ENCODE peak calls at places on chromosomes 13 and 19, in nine cellular contexts. One of them, this sample, is unnamed.

GRCh38 chr19:827710-828321 is at the start of gene AZU1:
- DNase-seq in neural progenitor cell: no peak
- DNase-seq in neuronal stem cell: no peak
- DNase-seq in HCT116: no peak
- DNase-seq in mesenchymal stem cell: no peak
- DNase-seq in GM23248: no peak
- DNase-seq in fibroblast of lung: no peak
- DNase-seq in IMR-90: no peak
- DNase-seq in H9: peak; percentile 30
- DNase-seq in this sample: no peak

GRCh38 chr19:49061445-49061844 is 3.2 kb downstream of the NTF4 start:
- DNase-seq in neural progenitor cell: no peak
- DNase-seq in neuronal stem cell: no peak
- DNase-seq in HCT116: no peak
- DNase-seq in mesenchymal stem cell: no peak
- DNase-seq in GM23248: no peak
- DNase-seq in fibroblast of lung: no peak
- DNase-seq in IMR-90: no peak
- DNase-seq in H9: no peak
- DNase-seq in this sample: no peak

GRCh38 chr19:46299004-46299509 is 2.2 kb downstream of the HIF3A start:
- DNase-seq in neural progenitor cell: no peak
- DNase-seq in neuronal stem cell: no peak
- DNase-seq in HCT116: peak; percentile 45
- DNase-seq in mesenchymal stem cell: peak; percentile 92
- DNase-seq in GM23248: peak; percentile 88
- DNase-seq in fibroblast of lung: peak; percentile 66
- DNase-seq in IMR-90: peak; percentile 50
- DNase-seq in H9: no peak
- DNase-seq in this sample: peak; percentile 76

GRCh38 chr13:109381546-109382180 is 404.7 kb downstream of the IRS2 start:
- DNase-seq in neural progenitor cell: no peak
- DNase-seq in neuronal stem cell: no peak
- DNase-seq in HCT116: no peak
- DNase-seq in mesenchymal stem cell: peak; percentile 51
- DNase-seq in GM23248: peak; percentile 76
- DNase-seq in fibroblast of lung: peak; percentile 92
- DNase-seq in IMR-90: peak; percentile 71
- DNase-seq in H9: no peak
- DNase-seq in this sample: no peak

GRCh38 chr13:20702945-20703784 is at the start of gene IL17D:
- DNase-seq in neural progenitor cell: peak; percentile 59
- DNase-seq in neuronal stem cell: no peak
- DNase-seq in HCT116: no peak
- DNase-seq in mesenchymal stem cell: peak; percentile 33
- DNase-seq in GM23248: peak; percentile 50
- DNase-seq in fibroblast of lung: no peak
- DNase-seq in IMR-90: no peak
- DNase-seq in H9: no peak
- DNase-seq in this sample: no peak

GRCh38 chr19:343941-344624 is 513 bp downstream of the MIER2 start:
- DNase-seq in neural progenitor cell: peak; percentile 81
- DNase-seq in neuronal stem cell: peak; percentile 39
- DNase-seq in HCT116: no peak
- DNase-seq in mesenchymal stem cell: peak; percentile 54
- DNase-seq in GM23248: peak; percentile 73
- DNase-seq in fibroblast of lung: peak; percentile 14
- DNase-seq in IMR-90: no peak
- DNase-seq in H9: no peak
- DNase-seq in this sample: no peak

GRCh38 chr19:3506384-3507340 is 551 bp downstream of the FZR1 start:
- DNase-seq in neural progenitor cell: peak; percentile 47
- DNase-seq in neuronal stem cell: no peak
- DNase-seq in HCT116: no peak
- DNase-seq in mesenchymal stem cell: peak; percentile 38
- DNase-seq in GM23248: peak; percentile 67
- DNase-seq in fibroblast of lung: no peak
- DNase-seq in IMR-90: no peak
- DNase-seq in H9: no peak
- DNase-seq in this sample: peak; percentile 7

GRCh38 chr19:1739960-1740629 is 13.2 kb upstream of the ONECUT3 start:
- DNase-seq in neural progenitor cell: no peak
- DNase-seq in neuronal stem cell: no peak
- DNase-seq in HCT116: no peak
- DNase-seq in mesenchymal stem cell: no peak
- DNase-seq in GM23248: no peak
- DNase-seq in fibroblast of lung: no peak
- DNase-seq in IMR-90: no peak
- DNase-seq in H9: no peak
- DNase-seq in this sample: no peak

GRCh38 chr19:13115936-13116281 is 631 bp downstream of the TRMT1 start:
- DNase-seq in neural progenitor cell: peak; percentile 44
- DNase-seq in neuronal stem cell: no peak
- DNase-seq in HCT116: no peak
- DNase-seq in mesenchymal stem cell: no peak
- DNase-seq in GM23248: no peak
- DNase-seq in fibroblast of lung: no peak
- DNase-seq in IMR-90: no peak
- DNase-seq in H9: peak; percentile 24
- DNase-seq in this sample: no peak

GRCh38 chr13:25819856-25820530 is 231.8 kb downstream of the SHISA2 start:
- DNase-seq in neural progenitor cell: no peak
- DNase-seq in neuronal stem cell: no peak
- DNase-seq in HCT116: no peak
- DNase-seq in mesenchymal stem cell: no peak
- DNase-seq in GM23248: no peak
- DNase-seq in fibroblast of lung: peak; percentile 40
- DNase-seq in IMR-90: no peak
- DNase-seq in H9: no peak
- DNase-seq in this sample: no peak

GRCh38 chr13:93862259-93862658 is 617.2 kb downstream of the DCT start:
- DNase-seq in neural progenitor cell: no peak
- DNase-seq in neuronal stem cell: no peak
- DNase-seq in HCT116: no peak
- DNase-seq in mesenchymal stem cell: peak; percentile 44
- DNase-seq in GM23248: peak; percentile 60
- DNase-seq in fibroblast of lung: peak; percentile 70
- DNase-seq in IMR-90: peak; percentile 60
- DNase-seq in H9: no peak
- DNase-seq in this sample: no peak

GRCh38 chr13:95087746-95088305 is 213.4 kb downstream of the ABCC4 start:
- DNase-seq in neural progenitor cell: no peak
- DNase-seq in neuronal stem cell: no peak
- DNase-seq in HCT116: no peak
- DNase-seq in mesenchymal stem cell: peak; percentile 51
- DNase-seq in GM23248: peak; percentile 8
- DNase-seq in fibroblast of lung: peak; percentile 81
- DNase-seq in IMR-90: peak; percentile 63
- DNase-seq in H9: no peak
- DNase-seq in this sample: peak; percentile 69

GRCh38 chr19:17606786-17607185 is 51.3 kb downstream of the COLGALT1 start:
- DNase-seq in neural progenitor cell: peak; percentile 39
- DNase-seq in neuronal stem cell: no peak
- DNase-seq in HCT116: no peak
- DNase-seq in mesenchymal stem cell: no peak
- DNase-seq in GM23248: no peak
- DNase-seq in fibroblast of lung: no peak
- DNase-seq in IMR-90: no peak
- DNase-seq in H9: peak; percentile 81
- DNase-seq in this sample: no peak

GRCh38 chr19:676343-677105 is at the start of gene FSTL3:
- DNase-seq in neural progenitor cell: peak; percentile 52
- DNase-seq in neuronal stem cell: no peak
- DNase-seq in HCT116: no peak
- DNase-seq in mesenchymal stem cell: peak; percentile 27
- DNase-seq in GM23248: peak; percentile 69
- DNase-seq in fibroblast of lung: peak; percentile 37
- DNase-seq in IMR-90: no peak
- DNase-seq in H9: no peak
- DNase-seq in this sample: peak; percentile 15

DNA sequence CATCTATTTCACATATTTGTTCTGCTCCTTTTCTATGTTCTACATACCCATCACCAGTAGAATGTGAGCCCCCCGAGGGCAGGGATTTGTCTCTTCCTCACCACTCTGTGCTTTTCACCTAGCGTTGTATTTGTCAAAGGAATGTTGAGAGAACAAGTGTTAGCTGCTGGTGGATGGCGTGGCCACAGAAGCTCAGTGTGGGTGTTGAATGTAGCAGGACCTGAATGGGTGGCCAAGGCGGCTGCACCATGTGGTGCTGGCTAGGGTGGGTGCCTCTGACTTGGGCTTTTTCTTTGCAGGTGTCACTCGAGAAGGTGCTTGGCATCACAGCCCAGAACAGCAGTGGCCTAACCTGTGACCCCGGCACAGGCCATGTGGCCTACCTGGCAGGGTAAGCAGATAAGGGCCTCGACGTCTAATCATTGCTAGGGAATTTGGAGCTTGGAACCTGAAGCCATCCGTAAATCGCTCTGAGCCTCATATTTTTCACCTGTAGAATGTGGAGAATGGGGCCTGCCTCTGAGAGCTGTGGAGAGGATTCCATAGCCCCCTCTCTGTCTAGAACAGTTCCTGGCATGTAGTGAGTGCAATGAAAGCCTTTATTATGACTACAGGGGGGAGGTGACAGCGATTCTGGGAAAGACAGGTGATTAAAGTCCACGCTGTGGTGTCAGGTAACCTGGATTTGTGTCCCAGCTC is 3.9 kb downstream of the WDR62 start:
- DNase-seq in neural progenitor cell: no peak
- DNase-seq in neuronal stem cell: no peak
- DNase-seq in HCT116: no peak
- DNase-seq in mesenchymal stem cell: no peak
- DNase-seq in GM23248: no peak
- DNase-seq in fibroblast of lung: no peak
- DNase-seq in IMR-90: no peak
- DNase-seq in H9: no peak
- DNase-seq in this sample: no peak
- H2AFZ ChIP-seq in neural progenitor cell: no peak overlapping the region
- H2AFZ ChIP-seq in neuronal stem cell: no peak overlapping the region
- H2AFZ ChIP-seq in HCT116: no peak overlapping the region
- H2AFZ ChIP-seq in mesenchymal stem cell: no peak overlapping the region
- H2AFZ ChIP-seq in GM23248: no peak overlapping the region
- H2AFZ ChIP-seq in fibroblast of lung: no peak overlapping the region
- H2AFZ ChIP-seq in IMR-90: no peak overlapping the region
- H2AFZ ChIP-seq in H9: no peak overlapping the region
- H2AFZ ChIP-seq in this sample: no peak overlapping the region

DNA sequence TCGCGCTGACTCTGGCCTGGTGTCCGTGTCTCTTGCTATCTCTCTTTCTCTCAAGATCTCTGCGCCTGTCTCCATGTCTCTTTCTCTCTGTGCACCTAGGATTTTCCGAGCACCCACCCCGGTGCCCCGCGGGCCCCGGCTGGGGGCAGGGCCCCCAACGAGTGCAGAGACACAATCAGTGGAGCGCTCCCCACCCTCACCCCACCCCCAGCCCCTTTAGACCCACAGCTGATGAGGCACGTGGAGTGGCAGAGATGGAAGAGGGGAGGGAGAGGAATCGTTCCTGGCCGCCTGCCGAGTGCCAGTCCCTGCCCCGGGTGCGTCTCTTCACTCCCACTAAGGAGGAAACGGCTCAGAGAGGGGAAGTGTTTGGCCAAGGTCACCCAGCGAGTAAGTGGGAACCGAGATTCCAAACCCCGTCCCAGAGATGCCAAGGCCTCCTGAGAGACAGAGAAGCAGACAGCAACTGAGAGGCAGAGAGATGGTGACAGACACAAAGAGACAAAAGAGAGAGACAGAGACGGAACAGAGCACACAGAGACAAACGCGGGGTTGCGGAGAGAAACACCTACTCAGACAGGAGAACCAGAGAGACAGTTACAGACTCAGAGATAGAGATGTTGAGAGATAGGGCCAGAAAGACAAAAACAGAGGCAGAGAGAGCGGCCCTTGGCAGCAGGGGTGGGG is 626 bp upstream of the BCL3 start:
- DNase-seq in neural progenitor cell: peak; percentile 17
- DNase-seq in neuronal stem cell: no peak
- DNase-seq in HCT116: no peak
- DNase-seq in mesenchymal stem cell: peak; percentile 86
- DNase-seq in GM23248: peak; percentile 77
- DNase-seq in fibroblast of lung: peak; percentile 70
- DNase-seq in IMR-90: peak; percentile 61
- DNase-seq in H9: peak; percentile 61
- DNase-seq in this sample: peak; percentile 46
- H2AFZ ChIP-seq in neural progenitor cell: no peak overlapping the region
- H2AFZ ChIP-seq in neuronal stem cell: peak overlapping the region; percentile 90
- H2AFZ ChIP-seq in HCT116: no peak overlapping the region
- H2AFZ ChIP-seq in mesenchymal stem cell: no peak overlapping the region
- H2AFZ ChIP-seq in GM23248: peak overlapping the region; percentile 57
- H2AFZ ChIP-seq in fibroblast of lung: no peak overlapping the region
- H2AFZ ChIP-seq in IMR-90: peak overlapping the region; percentile 83
- H2AFZ ChIP-seq in H9: no peak overlapping the region
- H2AFZ ChIP-seq in this sample: peak overlapping the region; percentile 33

GRCh38 chr13:39102981-39103490 is 64.8 kb downstream of the NHLRC3 start:
- DNase-seq in neural progenitor cell: no peak
- DNase-seq in neuronal stem cell: no peak
- DNase-seq in HCT116: no peak
- DNase-seq in mesenchymal stem cell: no peak
- DNase-seq in GM23248: no peak
- DNase-seq in fibroblast of lung: no peak
- DNase-seq in IMR-90: no peak
- DNase-seq in H9: no peak
- DNase-seq in this sample: no peak
- H2AFZ ChIP-seq in neural progenitor cell: peak overlapping the region; percentile 86
- H2AFZ ChIP-seq in neuronal stem cell: peak overlapping the region; percentile 70
- H2AFZ ChIP-seq in HCT116: no peak overlapping the region
- H2AFZ ChIP-seq in mesenchymal stem cell: no peak overlapping the region
- H2AFZ ChIP-seq in GM23248: no peak overlapping the region
- H2AFZ ChIP-seq in fibroblast of lung: no peak overlapping the region
- H2AFZ ChIP-seq in IMR-90: no peak overlapping the region
- H2AFZ ChIP-seq in H9: no peak overlapping the region
- H2AFZ ChIP-seq in this sample: no peak overlapping the region

GRCh38 chr19:9709305-9709704 is 34.4 kb upstream of the ZNF562 start:
- DNase-seq in neural progenitor cell: no peak
- DNase-seq in neuronal stem cell: no peak
- DNase-seq in HCT116: no peak
- DNase-seq in mesenchymal stem cell: no peak
- DNase-seq in GM23248: no peak
- DNase-seq in fibroblast of lung: no peak
- DNase-seq in IMR-90: no peak
- DNase-seq in H9: no peak
- DNase-seq in this sample: no peak

GRCh38 chr19:9711815-9712214 is 36.9 kb upstream of the ZNF562 start:
- DNase-seq in neural progenitor cell: no peak
- DNase-seq in neuronal stem cell: no peak
- DNase-seq in HCT116: no peak
- DNase-seq in mesenchymal stem cell: no peak
- DNase-seq in GM23248: no peak
- DNase-seq in fibroblast of lung: no peak
- DNase-seq in IMR-90: no peak
- DNase-seq in H9: no peak
- DNase-seq in this sample: no peak

GRCh38 chr19:9700229-9700981 is 25.5 kb upstream of the ZNF562 start:
- DNase-seq in neural progenitor cell: no peak
- DNase-seq in neuronal stem cell: no peak
- DNase-seq in HCT116: no peak
- DNase-seq in mesenchymal stem cell: no peak
- DNase-seq in GM23248: no peak
- DNase-seq in fibroblast of lung: no peak
- DNase-seq in IMR-90: no peak
- DNase-seq in H9: no peak
- DNase-seq in this sample: no peak

GRCh38 chr19:9702186-9702585 is 27.3 kb upstream of the ZNF562 start:
- DNase-seq in neural progenitor cell: no peak
- DNase-seq in neuronal stem cell: no peak
- DNase-seq in HCT116: no peak
- DNase-seq in mesenchymal stem cell: no peak
- DNase-seq in GM23248: no peak
- DNase-seq in fibroblast of lung: no peak
- DNase-seq in IMR-90: no peak
- DNase-seq in H9: no peak
- DNase-seq in this sample: no peak

GRCh38 chr19:9705836-9706235 is 30.9 kb upstream of the ZNF562 start:
- DNase-seq in neural progenitor cell: no peak
- DNase-seq in neuronal stem cell: no peak
- DNase-seq in HCT116: no peak
- DNase-seq in mesenchymal stem cell: no peak
- DNase-seq in GM23248: no peak
- DNase-seq in fibroblast of lung: no peak
- DNase-seq in IMR-90: no peak
- DNase-seq in H9: no peak
- DNase-seq in this sample: no peak
- H2AFZ ChIP-seq in neural progenitor cell: no peak overlapping the region
- H2AFZ ChIP-seq in neuronal stem cell: no peak overlapping the region
- H2AFZ ChIP-seq in HCT116: no peak overlapping the region
- H2AFZ ChIP-seq in mesenchymal stem cell: no peak overlapping the region
- H2AFZ ChIP-seq in GM23248: no peak overlapping the region
- H2AFZ ChIP-seq in fibroblast of lung: no peak overlapping the region
- H2AFZ ChIP-seq in IMR-90: no peak overlapping the region
- H2AFZ ChIP-seq in H9: no peak overlapping the region
- H2AFZ ChIP-seq in this sample: no peak overlapping the region